ENCODE peak calls at places on chromosomes 2 and 18, in five cellular contexts. N is stimulated activated CD8-positive, alpha-beta memory T cell treated with anti-CD3 and anti-CD28 coated beads, Interleukin-4, amount 100 ng/mL, for 4 hours; U is GF-D8; Q is GM12891; P is left ventricle myocardium inferior. H is an unnamed sample.
A peak's percentile ranks its signal among the peaks of the same experiment; 100 is the strongest.

GRCh38 chr2:156411835-156412234 is 24.3 kb upstream of the GPD2 start:
- DNase-seq in N (no peak), U (no peak), Q (no peak), P (no peak), H (no peak)

GRCh38 chr18:12841070-12841469 is 43.0 kb downstream of the PTPN2 start:
- DNase-seq in N (no peak), U (no peak), Q (no peak), P (no peak), H (no peak)

GRCh38 chr2:220434365-220434764 is 806.9 kb downstream of the SLC4A3 start:
- DNase-seq in N (no peak), U (no peak), Q (no peak), P (no peak), H (no peak)

GRCh38 chr2:7286120-7286519 is 368.9 kb downstream of the RNF144A start:
- DNase-seq in N (no peak), U (no peak), Q (no peak), P (no peak), H (no peak)

GRCh38 chr2:174083843-174084458 is 118.8 kb upstream of the SP3 start:
- DNase-seq in N (no peak), U (no peak), Q (no peak), P (no peak), H (no peak)

GRCh38 chr18:62790836-62791772 is 75.8 kb downstream of the PHLPP1 start:
- DNase-seq in N (no peak), U (no peak), Q (no peak), P (no peak), H (no peak)

GRCh38 chr18:10928971-10929373 is 220.4 kb downstream of the PIEZO2 start:
- DNase-seq in N (no peak), U (no peak), Q (peak; percentile 46), P (no peak), H (no peak)

GRCh38 chr2:146981921-146982320 is 862.9 kb upstream of the ACVR2A start:
- DNase-seq in N (no peak), U (no peak), Q (no peak), P (no peak), H (no peak)

GRCh38 chr2:25232248-25232825 is 64.0 kb upstream of the POMC start:
- DNase-seq in N (no peak), U (no peak), Q (no peak), P (no peak), H (no peak)

GRCh38 chr2:66578067-66578852 is 143.3 kb downstream of the MEIS1 start:
- DNase-seq in N (no peak), U (no peak), Q (no peak), P (no peak), H (no peak)

GRCh38 chr2:39313575-39313974 is 69.8 kb upstream of the CDKL4 start:
- DNase-seq in N (no peak), U (no peak), Q (no peak), P (no peak), H (no peak)

GRCh38 chr18:12722731-12723130 is 19.9 kb downstream of the PSMG2 start:
- DNase-seq in N (no peak), U (no peak), Q (no peak), P (no peak), H (no peak)

GRCh38 chr2:39492095-39492590 is 55.1 kb upstream of the MAP4K3 start:
- DNase-seq in N (no peak), U (no peak), Q (peak; percentile 31), P (no peak), H (no peak)